ENCODE peak calls at places on chromosomes 12 and 14, in four cellular contexts. Y, Q, N and B are unnamed samples.

GRCh38 chr12:114747156-114747555 is 63.2 kb upstream of the TBX3 start:
- DNase-seq in Y (no peak), N (no peak), Q (no peak), B (peak; percentile 41)

GRCh38 chr12:64057706-64058105 is 164.4 kb downstream of the KICS2 start:
- DNase-seq in N (no peak), Q (no peak), Y (no peak), B (no peak)

GRCh38 chr14:34479694-34480093 is 17.7 kb upstream of the SPTSSA start:
- DNase-seq in Q (no peak), Y (no peak), N (no peak), B (no peak)

GRCh38 chr12:49954863-49955830 is 4.6 kb downstream of the AQP2 start:
- DNase-seq in N (no peak), Y (no peak), Q (no peak), B (no peak)

GRCh38 chr14:76314521-76314951 is 61.4 kb upstream of the ESRRB start:
- DNase-seq in Q (no peak), Y (no peak), N (no peak), B (no peak)

GRCh38 chr14:71403673-71404072 is 496.4 kb downstream of the PCNX1 start:
- DNase-seq in N (peak; percentile 19), Y (no peak), Q (peak; percentile 27), B (no peak)

GRCh38 chr14:65927871-65928270 is 515.3 kb downstream of the FUT8 start:
- DNase-seq in Q (peak; percentile 21), N (no peak), Y (no peak), B (no peak)

GRCh38 chr12:115079760-115080159 is 395.8 kb upstream of the TBX3 start:
- DNase-seq in N (no peak), Q (no peak), Y (no peak), B (no peak)

GRCh38 chr12:11638271-11638916 is 11.1 kb upstream of the ETV6 start:
- DNase-seq in N (no peak), Q (no peak), Y (no peak), B (no peak)

GRCh38 chr14:83828406-83828805 is 1701.5 kb upstream of the FLRT2 start:
- DNase-seq in N (peak; percentile 16), Q (no peak), Y (no peak), B (no peak)

GRCh38 chr14:105468621-105469241 is 5.9 kb upstream of the CRIP2 start:
- DNase-seq in Y (no peak), N (no peak), Q (no peak), B (no peak)

GRCh38 chr14:36254020-36254614 is 66.3 kb downstream of the MBIP start:
- DNase-seq in Y (no peak), N (peak; percentile 5), Q (no peak), B (no peak)

GRCh38 chr12:122889658-122890561 is 6.0 kb downstream of the VPS37B start:
- DNase-seq in Y (no peak), N (no peak), Q (no peak), B (no peak)

GRCh38 chr12:67827820-67828383 is 161.3 kb upstream of the IFNG-AS1 start:
- DNase-seq in Q (peak; percentile 40), Y (no peak), N (peak; percentile 98), B (peak; percentile 50)

GRCh38 chr14:24136684-24137528 is 912 bp downstream of the PSME1 start:
- DNase-seq in Y (no peak), N (no peak), Q (peak; percentile 49), B (no peak)

GRCh38 chr12:12822886-12823285 is 9.7 kb downstream of the DDX47 start:
- DNase-seq in Y (no peak), N (no peak), Q (no peak), B (no peak)

GRCh38 chr14:95313707-95314106 is 6.0 kb downstream of the CLMN start:
- DNase-seq in N (peak; percentile 56), Y (no peak), Q (peak; percentile 82), B (no peak)

GRCh38 chr14:69154779-69155178 is 1.9 kb upstream of the DCAF5 start:
- DNase-seq in Y (no peak), Q (no peak), N (peak; percentile 17), B (no peak)

GRCh38 chr12:26940820-26941219 is 2.5 kb downstream of the FGFR1OP2 start:
- DNase-seq in Y (no peak), Q (no peak), N (peak; percentile 14), B (no peak)

GRCh38 chr12:45259732-45260480 is 44.0 kb downstream of the ANO6 start:
- DNase-seq in Y (no peak), Q (peak; percentile 27), N (peak; percentile 21), B (no peak)

GRCh38 chr14:24194873-24195185 is 412 bp downstream of the TM9SF1 start:
- DNase-seq in N (no peak), Y (no peak), Q (no peak), B (no peak)

GRCh38 chr12:47984331-47984801 is 19.9 kb downstream of the COL2A1 start:
- DNase-seq in N (no peak), Q (no peak), Y (no peak), B (no peak)

GRCh38 chr12:30021046-30021833 is 237.5 kb upstream of the TMTC1 start:
- DNase-seq in N (no peak), Q (no peak), Y (no peak), B (no peak)

GRCh38 chr12:14756331-14757143 is 46.7 kb downstream of the WBP11 start:
- DNase-seq in Q (peak; percentile 45), Y (no peak), N (no peak), B (no peak)

GRCh38 chr14:22977684-22978486 is 4.5 kb downstream of the AJUBA start:
- DNase-seq in Q (peak; percentile 69), Y (peak; percentile 74), N (no peak), B (no peak)

GRCh38 chr14:104343294-104343625 is 204.9 kb downstream of the KIF26A start:
- DNase-seq in N (no peak), Y (no peak), Q (no peak), B (no peak)

GRCh38 chr12:98985156-98985555 is 340.1 kb downstream of the APAF1 start:
- DNase-seq in Q (no peak), Y (no peak), N (no peak), B (no peak)

GRCh38 chr12:39332661-39333175 is 110.2 kb downstream of the KIF21A start:
- DNase-seq in Q (no peak), Y (no peak), N (no peak), B (no peak)

GRCh38 chr14:35446450-35446849 is 41.9 kb upstream of the NFKBIA start:
- DNase-seq in Y (no peak), Q (no peak), N (no peak), B (no peak)

GRCh38 chr12:93767524-93767863 is 90.3 kb downstream of the CRADD start:
- DNase-seq in N (no peak), Q (no peak), Y (no peak), B (no peak)
- TF ChIP-seq CTCF in N (no peak), Q (no peak), Y (no peak), B (no peak)

GRCh38 chr12:104452046-104452445 is 4.7 kb upstream of the CHST11 start:
- DNase-seq in Y (no peak), Q (no peak), N (no peak), B (no peak)
- TF ChIP-seq CTCF in Y (no peak), Q (no peak), N (no peak), B (no peak)

GRCh38 chr12:19692566-19692965 is 253.3 kb downstream of the AEBP2 start:
- DNase-seq in Y (no peak), Q (no peak), N (no peak), B (no peak)

GRCh38 chr12:19689226-19689625 is 249.9 kb downstream of the AEBP2 start:
- DNase-seq in Y (no peak), Q (no peak), N (no peak), B (no peak)

GRCh38 chr12:19689801-19690472 is 250.6 kb downstream of the AEBP2 start:
- DNase-seq in N (no peak), Q (no peak), Y (no peak), B (no peak)

GRCh38 chr12:19692091-19692490 is 252.8 kb downstream of the AEBP2 start:
- DNase-seq in N (no peak), Q (no peak), Y (no peak), B (no peak)

DNA sequence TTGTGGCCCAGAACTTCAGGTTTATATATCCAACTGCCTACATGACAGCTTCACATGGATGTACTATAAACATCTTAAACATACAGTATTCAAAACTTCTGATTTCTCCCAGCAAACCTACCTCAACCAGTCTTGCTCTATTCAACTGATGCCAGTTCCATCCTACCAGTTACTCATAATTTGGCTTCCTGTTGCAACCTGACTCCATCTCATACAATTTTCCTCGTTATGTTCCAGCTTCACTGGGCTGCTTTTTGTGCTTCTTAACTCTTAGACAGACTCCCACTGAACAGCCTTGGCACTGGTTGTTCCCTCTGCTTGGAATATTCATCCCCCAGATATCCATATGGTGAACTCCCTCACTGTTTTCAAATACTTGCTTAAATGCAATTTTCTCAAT is 249.2 kb downstream of the AEBP2 start:
- DNase-seq in Y (no peak), N (no peak), Q (no peak), B (no peak)
- TF ChIP-seq CTCF in Y (no peak), N (no peak), Q (no peak), B (no peak)

GRCh38 chr14:94143239-94143638 is 13.8 kb upstream of the IFI27L2 start:
- DNase-seq in Q (no peak), N (no peak), Y (no peak), B (no peak)
- TF ChIP-seq CTCF in Q (no peak), N (peak; percentile 66), Y (peak; percentile 1), B (peak; percentile 6)

GRCh38 chr12:77893918-77894317 is 63.2 kb downstream of the NAV3 start:
- DNase-seq in Q (peak; percentile 87), Y (no peak), N (peak; percentile 34), B (no peak)
- TF ChIP-seq CTCF in Q (no peak), Y (no peak), N (no peak), B (no peak)

GRCh38 chr12:93976024-93976423 is 172.4 kb upstream of the PLXNC1 start:
- DNase-seq in N (no peak), Q (no peak), Y (no peak), B (no peak)

GRCh38 chr12:93982847-93983315 is 165.5 kb upstream of the PLXNC1 start:
- DNase-seq in Y (no peak), Q (no peak), N (peak; percentile 66), B (no peak)

GRCh38 chr12:93978553-93978952 is 169.8 kb upstream of the PLXNC1 start:
- DNase-seq in Q (no peak), Y (no peak), N (peak; percentile 60), B (peak; percentile 73)

GRCh38 chr12:93984005-93984404 is 164.4 kb upstream of the PLXNC1 start:
- DNase-seq in Q (no peak), Y (no peak), N (no peak), B (no peak)

GRCh38 chr12:93979189-93979588 is 169.2 kb upstream of the PLXNC1 start:
- DNase-seq in Y (no peak), N (peak; percentile 8), Q (peak; percentile 36), B (no peak)
- TF ChIP-seq CTCF in Y (peak; percentile 22), N (peak; percentile 59), Q (peak; percentile 47), B (peak; percentile 29)

GRCh38 chr12:54053625-54054441 is at the start of gene HOXC4:
- DNase-seq in Q (no peak), Y (peak; percentile 70), N (no peak), B (no peak)
- TF ChIP-seq CTCF in Q (no peak), Y (no peak), N (no peak), B (no peak)

GRCh38 chr12:32947203-32947795 is 50.7 kb upstream of the PKP2 start:
- DNase-seq in Q (no peak), Y (no peak), N (no peak), B (no peak)
- TF ChIP-seq CTCF in Q (no peak), Y (peak; percentile 48), N (no peak), B (no peak)